ENCODE peak calls at places on chromosomes 3 and 15, in five cellular contexts. U is psoas muscle, W is IMR-90, J is left lung, B is bronchial epithelial cell. C is an unnamed sample.

GRCh38 chr15:101496198-101496986 is 6.9 kb upstream of the PCSK6 start:
- DNase-seq in B (no peak), W (no peak), U (no peak), J (no peak), C (no peak)

GRCh38 chr3:108486910-108487309 is 23.5 kb downstream of the MYH15 start:
- DNase-seq in W (peak; percentile 71), J (no peak), B (peak; percentile 77), U (peak; percentile 64), C (no peak)

GRCh38 chr3:129278970-129279906 is 568 bp downstream of the HMCES start:
- DNase-seq in B (peak; percentile 72), J (no peak), W (peak; percentile 67), U (peak; percentile 67), C (no peak)

GRCh38 chr3:174949523-174949922 is 90.4 kb downstream of the NAALADL2 start:
- DNase-seq in W (peak; percentile 97), J (no peak), B (peak; percentile 59), U (no peak), C (no peak)

GRCh38 chr3:74613566-74613965 is 893 bp downstream of the CNTN3 start:
- DNase-seq in J (no peak), W (peak; percentile 20), U (no peak), B (no peak), C (no peak)

GRCh38 chr3:149339931-149340309 is 6.5 kb upstream of the TM4SF18 start:
- DNase-seq in J (peak; percentile 78), B (peak; percentile 96), W (peak; percentile 97), U (peak; percentile 85), C (peak; percentile 66)

GRCh38 chr3:134822065-134822464 is 27.0 kb downstream of the EPHB1 start:
- DNase-seq in W (no peak), U (no peak), B (no peak), J (no peak), C (no peak)

GRCh38 chr3:130276203-130276803 is 69.2 kb upstream of the COL6A5 start:
- DNase-seq in B (peak; percentile 63), J (no peak), U (no peak), W (peak; percentile 61), C (no peak)

GRCh38 chr15:39598958-39599845 is 18.3 kb downstream of the THBS1 start:
- DNase-seq in U (no peak), W (peak; percentile 66), J (no peak), B (peak; percentile 52), C (no peak)

GRCh38 chr3:64906011-64906410 is 218.2 kb upstream of the ADAMTS9 start:
- DNase-seq in W (no peak), J (no peak), B (no peak), U (no peak), C (no peak)

GRCh38 chr3:179957264-179957845 is 79.4 kb downstream of the PEX5L start:
- DNase-seq in U (no peak), W (no peak), B (no peak), J (no peak), C (no peak)

GRCh38 chr3:195542261-195542660 is 864 bp downstream of the PPP1R2 start:
- DNase-seq in B (no peak), J (no peak), W (no peak), U (no peak), C (no peak)

GRCh38 chr3:101643009-101643844 is 33.7 kb downstream of the ZBTB11 start:
- DNase-seq in U (no peak), W (no peak), B (no peak), J (no peak), C (no peak)

GRCh38 chr3:71173421-71173975 is 410.0 kb downstream of the FOXP1 start:
- DNase-seq in W (peak; percentile 83), U (no peak), B (no peak), J (no peak), C (no peak)

GRCh38 chr15:55937040-55937439 is 56.4 kb downstream of the NEDD4 start:
- DNase-seq in U (no peak), B (no peak), W (peak; percentile 64), J (no peak), C (no peak)

GRCh38 chr15:65050270-65050669 is 5.1 kb downstream of the SLC51B start:
- DNase-seq in B (no peak), J (no peak), U (no peak), W (peak; percentile 64), C (no peak)

GRCh38 chr3:118128886-118129285 is 905.8 kb downstream of the IGSF11 start:
- DNase-seq in W (peak; percentile 86), B (peak; percentile 95), J (no peak), U (no peak), C (no peak)

GRCh38 chr3:149621218-149622005 is 36.4 kb downstream of the WWTR1 start:
- DNase-seq in U (no peak), J (no peak), W (peak; percentile 92), B (peak; percentile 58), C (no peak)

GRCh38 chr3:129892486-129892856 is 1.0 kb downstream of the TMCC1 start:
- DNase-seq in U (no peak), J (peak; percentile 79), W (no peak), B (no peak), C (no peak)

GRCh38 chr3:160643994-160644393 is 33.0 kb upstream of the ARL14 start:
- DNase-seq in J (no peak), W (peak; percentile 17), B (no peak), U (no peak), C (no peak)
- TF ChIP-seq CTCF in J (no peak), W (peak; percentile 26), B (no peak), U (no peak), C (no peak)

DNA sequence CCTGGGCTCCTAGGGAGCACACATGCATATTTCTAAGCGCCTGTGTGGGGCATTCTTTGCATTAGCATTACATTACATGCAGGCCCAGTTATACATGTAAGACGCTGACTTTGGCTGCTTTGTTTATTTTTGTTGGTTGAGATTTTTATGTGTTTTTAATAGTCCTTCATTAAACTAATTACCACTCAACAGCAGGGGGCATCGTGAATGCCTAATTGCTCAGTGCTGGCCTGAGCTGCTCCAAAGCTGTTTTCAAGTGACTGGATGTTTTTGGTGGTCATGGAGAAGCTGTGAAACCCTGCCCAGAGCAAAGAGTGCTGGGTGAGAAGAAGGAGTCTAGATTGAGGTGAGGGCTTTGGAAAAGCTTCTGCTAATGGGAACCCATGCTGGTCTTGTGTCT is 41.5 kb downstream of the GPD1L start:
- DNase-seq in J (no peak), W (no peak), U (no peak), B (no peak), C (no peak)
- TF ChIP-seq CTCF in J (no peak), W (peak; percentile 6), U (no peak), B (peak; percentile 1), C (no peak)

GRCh38 chr3:120678984-120679383 is 3.1 kb downstream of the HGD start:
- DNase-seq in W (no peak), B (no peak), U (no peak), J (no peak), C (no peak)
- TF ChIP-seq CTCF in W (no peak), B (no peak), U (no peak), J (no peak), C (no peak)

GRCh38 chr3:58577269-58577821 is at the start of gene FAM107A:
- DNase-seq in B (peak; percentile 47), U (peak; percentile 73), W (peak; percentile 49), J (no peak), C (no peak)
- TF ChIP-seq CTCF in B (peak; percentile 36), U (no peak), W (peak; percentile 17), J (no peak), C (no peak)

DNA sequence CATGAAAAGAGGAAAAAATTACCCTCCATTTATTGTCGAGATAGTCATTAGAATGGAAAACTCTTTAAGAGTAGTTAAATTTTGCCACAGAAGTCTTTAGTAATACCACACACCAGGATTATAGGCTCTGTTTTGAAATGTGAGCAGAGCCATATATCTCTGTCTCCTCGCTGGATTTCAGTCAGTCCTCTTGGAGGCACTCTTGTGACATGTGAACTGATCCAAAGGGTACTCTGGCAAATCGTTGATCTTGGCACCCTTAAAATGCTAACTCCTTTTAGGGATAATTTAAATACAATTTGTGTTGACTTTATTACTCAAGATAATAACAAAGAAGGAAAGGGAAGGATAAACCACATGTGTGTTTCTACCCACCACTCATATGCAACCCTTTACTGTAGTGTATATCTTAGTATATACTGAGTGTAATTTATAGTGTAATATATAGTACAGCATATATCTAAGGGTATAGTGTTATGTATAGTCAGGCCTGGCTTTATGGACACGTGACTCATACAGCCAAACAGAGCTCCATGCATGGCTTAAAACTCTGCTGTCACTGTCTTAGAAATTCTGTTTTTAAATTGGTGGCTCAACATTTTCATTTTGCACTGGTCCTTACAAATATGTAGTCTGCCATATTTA is 12.3 kb upstream of the KPNA4 start:
- DNase-seq in J (no peak), W (peak; percentile 21), B (peak; percentile 50), U (no peak), C (no peak)
- TF ChIP-seq CTCF in J (no peak), W (peak; percentile 12), B (peak; percentile 21), U (no peak), C (no peak)

GRCh38 chr15:72178976-72179585 is 18.5 kb downstream of the GRAMD2A start:
- DNase-seq in J (no peak), W (no peak), B (no peak), U (no peak), C (no peak)
- TF ChIP-seq CTCF in J (no peak), W (no peak), B (no peak), U (no peak), C (no peak)

GRCh38 chr15:74542192-74543042 is 1.4 kb downstream of the ARID3B start:
- DNase-seq in J (no peak), B (peak; percentile 89), W (no peak), U (no peak), C (no peak)

GRCh38 chr15:74545061-74545460 is 4.0 kb downstream of the ARID3B start:
- DNase-seq in J (no peak), U (no peak), B (no peak), W (peak; percentile 37), C (no peak)

GRCh38 chr15:74543043-74543422 is 2.0 kb downstream of the ARID3B start:
- DNase-seq in U (no peak), W (peak; percentile 33), B (no peak), J (no peak), C (no peak)

GRCh38 chr15:74541494-74542191 is 623 bp downstream of the ARID3B start:
- DNase-seq in W (peak; percentile 78), B (peak; percentile 80), J (no peak), U (no peak), C (peak; percentile 77)

GRCh38 chr15:74543583-74543982 is 2.6 kb downstream of the ARID3B start:
- DNase-seq in W (no peak), J (no peak), U (no peak), B (peak; percentile 38), C (no peak)
- TF ChIP-seq CTCF in W (no peak), J (no peak), U (no peak), B (peak; percentile 49), C (no peak)

C was measured in CD14-positive monocyte.